ENCODE peak calls at places on chromosome 5, in five cellular contexts. Z is HepG2, Y is SK-N-SH, M is ovary, N is tibial nerve. U is an unnamed sample.

GRCh38 chr5:159135896-159136531 is 36.3 kb upstream of the EBF1 start:
- DNase-seq in Z (no peak), Y (no peak), M (no peak), N (no peak), U (no peak)

GRCh38 chr5:170896779-170897178 is 35.0 kb downstream of the RANBP17 start:
- DNase-seq in Z (no peak), Y (peak), M (no peak), N (no peak), U (no peak)

GRCh38 chr5:44089419-44090125 is 299.6 kb downstream of the FGF10 start:
- DNase-seq in Z (no peak), Y (no peak), M (peak), N (no peak), U (no peak)

GRCh38 chr5:176415240-176416122 is 858 bp downstream of the CLTB start:
- DNase-seq in Z (no peak), Y (peak), M (no peak), N (no peak), U (peak)

GRCh38 chr5:99191181-99191775 is 262.5 kb upstream of the CHD1 start:
- DNase-seq in Z (no peak), Y (no peak), M (no peak), N (no peak), U (no peak)

GRCh38 chr5:154535535-154535934 is 57.5 kb upstream of the HAND1 start:
- DNase-seq in Z (no peak), Y (no peak), M (no peak), N (no peak), U (no peak)

GRCh38 chr5:77180167-77181081 is 30.1 kb upstream of the PDE8B start:
- DNase-seq in Z (no peak), Y (peak), M (no peak), N (no peak), U (no peak)

GRCh38 chr5:148904440-148904839 is 78.0 kb downstream of the ADRB2 start:
- DNase-seq in Z (no peak), Y (no peak), M (no peak), N (no peak), U (no peak)

GRCh38 chr5:75734913-75735789 is 17.9 kb upstream of the POC5 start:
- DNase-seq in Z (peak), Y (peak), M (no peak), N (no peak), U (no peak)

GRCh38 chr5:38008198-38008597 is 168.4 kb upstream of the GDNF start:
- DNase-seq in Z (no peak), Y (no peak), M (no peak), N (no peak), U (no peak)

GRCh38 chr5:150321784-150322183 is 19.1 kb upstream of the ARSI start:
- DNase-seq in Z (no peak), Y (no peak), M (no peak), N (no peak), U (no peak)

GRCh38 chr5:3107118-3107517 is 355.6 kb upstream of the IRX2 start:
- DNase-seq in Z (no peak), Y (no peak), M (no peak), N (no peak), U (no peak)

GRCh38 chr5:42001673-42002072 is 76.6 kb downstream of the FBXO4 start:
- DNase-seq in Z (peak), Y (no peak), M (no peak), N (no peak), U (no peak)

GRCh38 chr5:180109920-180110319 is 38.4 kb upstream of the RNF130 start:
- DNase-seq in Z (no peak), Y (no peak), M (no peak), N (no peak), U (no peak)

GRCh38 chr5:119368238-119368630 is 12.4 kb downstream of the TNFAIP8 start:
- DNase-seq in Z (no peak), Y (no peak), M (no peak), N (no peak), U (no peak)

GRCh38 chr5:181260720-181261319 is at the start of gene TRIM52:
- DNase-seq in Z (peak), Y (peak), M (peak), N (peak), U (peak)

GRCh38 chr5:35926389-35927051 is 11.9 kb downstream of the CAPSL start:
- DNase-seq in Z (peak), Y (peak), M (peak), N (peak), U (no peak)

GRCh38 chr5:121735618-121736017 is 116.1 kb upstream of the FTMT start:
- DNase-seq in Z (no peak), Y (no peak), M (no peak), N (no peak), U (no peak)

GRCh38 chr5:146041180-146041789 is 64.1 kb downstream of the PLAC8L1 start:
- DNase-seq in Z (no peak), Y (no peak), M (no peak), N (no peak), U (no peak)

GRCh38 chr5:112420111-112420864 is 1.2 kb upstream of the EPB41L4A start:
- DNase-seq in Z (peak), Y (peak), M (peak), N (peak), U (peak)

GRCh38 chr5:143248822-143249579 is 154.5 kb downstream of the NR3C1 start:
- DNase-seq in Z (peak), Y (no peak), M (no peak), N (no peak), U (no peak)

GRCh38 chr5:127302509-127302908 is 11.9 kb downstream of the MEGF10 start:
- DNase-seq in Z (no peak), Y (no peak), M (no peak), N (no peak), U (no peak)

GRCh38 chr5:159886312-159886711 is 30.0 kb upstream of the ADRA1B start:
- DNase-seq in Z (no peak), Y (no peak), M (no peak), N (no peak), U (no peak)

GRCh38 chr5:109388407-109388806 is 21.4 kb downstream of the PJA2 start:
- DNase-seq in Z (no peak), Y (no peak), M (no peak), N (no peak), U (no peak)

GRCh38 chr5:78984020-78984610 is 995 bp downstream of the ARSB start:
- DNase-seq in Z (peak), Y (peak), M (no peak), N (no peak), U (no peak)

GRCh38 chr5:78989080-78989479 is 4.0 kb upstream of the ARSB start:
- DNase-seq in Z (no peak), Y (no peak), M (no peak), N (no peak), U (no peak)

GRCh38 chr5:78983601-78984000 is 1.5 kb downstream of the ARSB start:
- DNase-seq in Z (no peak), Y (peak), M (no peak), N (no peak), U (no peak)

GRCh38 chr5:78984611-78985406 is at the start of gene ARSB:
- DNase-seq in Z (peak), Y (peak), M (peak), N (peak), U (peak)

GRCh38 chr5:78985407-78986223 is 505 bp upstream of the ARSB start:
- DNase-seq in Z (peak), Y (peak), M (peak), N (peak), U (peak)
- TF ChIP-seq EP300 in Z (peak), Y (no peak), M (no peak), N (no peak), U (no peak)

DNA sequence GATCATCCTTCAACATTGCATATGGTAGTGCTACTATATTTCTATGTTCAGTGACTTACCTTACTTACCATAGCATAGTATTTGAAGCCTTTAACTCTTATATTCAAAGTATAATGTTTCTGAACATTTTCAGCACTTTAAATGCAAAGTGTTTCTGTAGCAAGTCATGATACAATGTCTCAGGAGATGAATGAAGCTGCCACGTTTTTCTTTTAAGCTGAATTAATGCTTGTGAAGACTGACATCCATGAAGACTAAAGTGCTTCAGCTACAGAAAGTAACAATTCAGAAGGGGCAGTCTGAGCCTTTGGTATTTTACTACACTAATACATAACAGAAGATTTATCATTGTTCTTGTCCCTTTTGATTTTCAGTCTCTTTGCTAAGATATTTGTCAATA is 709.1 kb upstream of the ARRDC3 start:
- DNase-seq in Z (no peak), Y (no peak), M (no peak), N (no peak), U (no peak)
- TF ChIP-seq EP300 in Z (no peak), Y (no peak), M (no peak), N (no peak), U (no peak)

DNA sequence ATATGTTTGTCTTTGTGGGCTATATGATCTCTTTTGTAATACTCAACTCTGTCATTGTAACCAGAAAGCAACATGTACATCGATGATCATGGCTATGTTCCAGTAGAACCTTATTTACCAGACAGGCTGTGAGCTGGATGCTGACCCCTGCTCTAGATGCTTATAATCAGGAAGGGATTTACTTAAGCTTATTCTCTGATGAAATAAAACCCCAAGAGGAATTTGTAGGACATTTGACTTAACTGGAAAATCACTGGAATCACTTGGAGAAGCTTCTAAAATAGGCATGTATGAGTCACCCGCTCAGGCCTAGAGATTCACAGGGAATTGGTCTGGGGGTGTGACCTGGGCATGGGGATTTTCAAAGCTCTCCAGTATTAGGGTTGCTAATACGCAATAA is 285.8 kb upstream of the ZNF608 start:
- DNase-seq in Z (no peak), Y (no peak), M (no peak), N (no peak), U (no peak)
- TF ChIP-seq EP300 in Z (no peak), Y (no peak), M (no peak), N (no peak), U (no peak)

GRCh38 chr5:137836997-137837396 is 30.7 kb upstream of the MYOT start:
- DNase-seq in Z (no peak), Y (no peak), M (no peak), N (no peak), U (no peak)
- TF ChIP-seq EP300 in Z (no peak), Y (no peak), M (no peak), N (no peak), U (no peak)

GRCh38 chr5:10923310-10923709 is 162.3 kb upstream of the DAP start:
- DNase-seq in Z (no peak), Y (no peak), M (no peak), N (no peak), U (no peak)

GRCh38 chr5:10920400-10920799 is 159.4 kb upstream of the DAP start:
- DNase-seq in Z (no peak), Y (no peak), M (no peak), N (no peak), U (no peak)

GRCh38 chr5:10921176-10921575 is 160.1 kb upstream of the DAP start:
- DNase-seq in Z (no peak), Y (no peak), M (no peak), N (no peak), U (no peak)
- TF ChIP-seq EP300 in Z (no peak), Y (no peak), M (no peak), N (no peak), U (no peak)

GRCh38 chr5:33409435-33410146 is 31.2 kb upstream of the TARS1 start:
- DNase-seq in Z (peak), Y (peak), M (no peak), N (peak), U (no peak)
- TF ChIP-seq EP300 in Z (peak), Y (peak), M (no peak), N (no peak), U (no peak)

GRCh38 chr5:15452780-15453179 is 47.2 kb upstream of the FBXL7 start:
- DNase-seq in Z (no peak), Y (no peak), M (no peak), N (no peak), U (no peak)

GRCh38 chr5:15447209-15447608 is 52.8 kb upstream of the FBXL7 start:
- DNase-seq in Z (no peak), Y (no peak), M (no peak), N (no peak), U (no peak)

GRCh38 chr5:15450473-15450872 is 49.5 kb upstream of the FBXL7 start:
- DNase-seq in Z (no peak), Y (no peak), M (no peak), N (no peak), U (no peak)

GRCh38 chr5:15450949-15451348 is 49.0 kb upstream of the FBXL7 start:
- DNase-seq in Z (no peak), Y (no peak), M (no peak), N (no peak), U (no peak)

DNA sequence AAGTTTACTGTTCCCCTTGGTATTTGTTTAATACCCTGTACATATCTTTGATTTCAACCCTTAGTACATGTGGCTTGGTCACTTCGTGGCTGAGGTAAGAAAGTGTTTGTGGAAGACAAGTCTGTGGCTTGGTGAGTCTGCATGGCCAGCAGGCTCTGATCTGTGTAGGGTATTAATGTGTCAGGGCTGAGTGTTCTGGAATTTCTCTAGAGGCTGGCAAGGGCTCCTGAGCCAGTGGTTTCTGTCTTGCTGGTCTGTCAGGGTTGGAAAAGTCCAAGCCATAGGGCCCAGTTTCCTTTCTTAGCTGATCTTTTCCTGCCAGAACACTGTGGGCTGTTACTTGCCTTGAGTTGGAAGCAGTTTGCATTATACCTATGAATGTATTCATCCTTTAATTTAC is 48.0 kb upstream of the FBXL7 start:
- DNase-seq in Z (no peak), Y (no peak), M (no peak), N (no peak), U (no peak)
- TF ChIP-seq EP300 in Z (no peak), Y (no peak), M (no peak), N (no peak), U (no peak)

DNA sequence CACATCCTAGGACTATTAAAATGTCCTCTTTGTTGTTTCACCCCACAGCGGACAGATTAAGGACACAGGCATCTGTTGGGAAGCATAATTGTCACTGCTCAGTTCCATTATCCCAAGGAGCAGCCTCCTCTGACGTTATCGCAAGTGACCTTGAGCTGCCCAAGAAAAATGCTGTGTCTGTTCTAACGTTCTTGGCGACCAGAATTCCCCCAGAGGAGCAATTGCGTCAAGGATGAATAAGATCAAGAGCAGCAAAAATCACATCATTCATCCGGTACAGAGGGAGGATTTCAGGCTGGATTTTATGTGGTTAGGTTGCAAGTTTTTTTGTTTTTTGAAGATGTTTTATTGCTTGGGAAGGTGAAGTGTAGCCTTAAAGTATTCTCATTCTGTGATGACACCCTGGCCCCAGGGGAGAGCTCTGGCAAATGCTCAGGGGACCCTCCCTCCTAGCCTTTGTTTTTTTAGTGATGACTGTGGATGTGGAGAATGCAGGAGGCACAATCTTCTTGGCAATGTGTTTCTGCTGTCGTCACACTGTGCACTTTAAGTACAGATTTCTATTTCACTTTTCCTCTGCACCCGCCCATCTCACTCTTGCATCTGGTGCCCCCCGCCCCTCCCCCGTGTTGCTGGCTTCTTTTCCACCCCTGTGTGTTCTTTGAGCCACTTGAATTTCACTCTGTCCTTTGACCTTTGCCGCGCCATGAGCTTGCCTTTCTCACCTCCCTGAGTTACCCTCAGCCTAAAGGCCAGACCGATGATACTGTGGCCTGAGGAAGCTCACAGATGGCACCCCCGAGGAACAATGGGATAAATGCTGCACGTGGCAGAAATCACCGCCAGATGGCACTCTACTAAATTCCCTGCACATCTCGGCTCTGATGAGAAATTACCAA is 308.4 kb downstream of the RAB3C start:
- DNase-seq in Z (peak), Y (peak), M (peak), N (peak), U (peak)
- TF ChIP-seq EP300 in Z (no peak), Y (no peak), M (no peak), N (peak), U (no peak)

GRCh38 chr5:80255425-80255751 is 460 bp downstream of the SERINC5 start:
- DNase-seq in Z (no peak), Y (no peak), M (no peak), N (peak), U (peak)
- TF ChIP-seq EP300 in Z (no peak), Y (no peak), M (no peak), N (no peak), U (no peak)

U was measured in suprapubic skin.